ENCODE peak calls at places on chromosomes 12 and 14, in four cellular contexts. O is CD4-positive, alpha-beta memory T cell; H is coronary artery; D is ascending aorta. V is an unnamed sample.

GRCh38 chr12:122996621-122997342 is 16.3 kb downstream of the ARL6IP4 start:
- DNase-seq in O (no peak), D (no peak), H (no peak), V (no peak)

GRCh38 chr14:56290195-56290594 is 172.0 kb downstream of the PELI2 start:
- DNase-seq in O (no peak), H (no peak), D (no peak), V (no peak)

GRCh38 chr14:85415015-85415712 is 114.8 kb upstream of the FLRT2 start:
- DNase-seq in O (no peak), D (no peak), H (no peak), V (peak; percentile 92)

GRCh38 chr12:85697003-85697402 is 139.2 kb downstream of the RASSF9 start:
- DNase-seq in H (no peak), O (no peak), D (no peak), V (no peak)

GRCh38 chr14:52840916-52841315 is 49.5 kb upstream of the GNPNAT1 start:
- DNase-seq in O (no peak), D (no peak), H (no peak), V (peak; percentile 69)

GRCh38 chr14:82999802-83000201 is 1466.1 kb upstream of the SEL1L start:
- DNase-seq in O (no peak), D (no peak), H (no peak), V (no peak)

GRCh38 chr12:110689601-110690430 is 901 bp upstream of the HVCN1 start:
- DNase-seq in H (no peak), D (no peak), O (peak; percentile 43), V (peak; percentile 12)

GRCh38 chr12:132479938-132480619 is 9.9 kb upstream of the FBRSL1 start:
- DNase-seq in O (no peak), D (no peak), H (no peak), V (no peak)

GRCh38 chr14:76719664-76720063 is 41.6 kb upstream of the VASH1 start:
- DNase-seq in H (no peak), O (no peak), D (no peak), V (no peak)

GRCh38 chr12:123233505-123234299 is 466 bp downstream of the MTRFR start:
- DNase-seq in D (no peak), H (no peak), O (no peak), V (no peak)

GRCh38 chr12:113278631-113279030 is 56.3 kb downstream of the SLC8B1 start:
- DNase-seq in H (no peak), D (no peak), O (no peak), V (no peak)

GRCh38 chr12:113797535-113797868 is 168.6 kb downstream of the RBM19 start:
- DNase-seq in H (no peak), O (no peak), D (no peak), V (no peak)

GRCh38 chr14:95597784-95598204 is 62.9 kb downstream of the GLRX5 start:
- DNase-seq in D (no peak), H (no peak), O (no peak), V (peak; percentile 19)

GRCh38 chr14:74868739-74869138 is 7.2 kb downstream of the PROX2 start:
- DNase-seq in H (no peak), O (no peak), D (no peak), V (no peak)

GRCh38 chr12:63876980-63877379 is 32.5 kb downstream of the SRGAP1 start:
- DNase-seq in O (no peak), H (no peak), D (no peak), V (no peak)

GRCh38 chr14:21042918-21043317 is 756 bp downstream of the RNASE7 start:
- DNase-seq in D (no peak), O (no peak), H (no peak), V (peak; percentile 25)

GRCh38 chr14:78747809-78748208 is 577.6 kb downstream of the NRXN3 start:
- DNase-seq in O (no peak), D (no peak), H (no peak), V (no peak)

GRCh38 chr12:47979686-47980085 is 16.3 kb downstream of the TMEM106C start:
- DNase-seq in D (no peak), H (no peak), O (no peak), V (no peak)

GRCh38 chr12:27869567-27869966 is 89.5 kb upstream of the MANSC4 start:
- DNase-seq in D (no peak), O (no peak), H (no peak), V (peak; percentile 22)

GRCh38 chr14:27338012-27338411 is 740.2 kb upstream of the NOVA1 start:
- DNase-seq in D (no peak), H (no peak), O (no peak), V (no peak)

GRCh38 chr12:75666980-75667359 is 155.6 kb upstream of the KRR1 start:
- DNase-seq in O (no peak), H (no peak), D (no peak), V (peak; percentile 73)

GRCh38 chr12:21526053-21526452 is at the start of gene SPX:
- DNase-seq in D (no peak), O (no peak), H (no peak), V (peak; percentile 11)

GRCh38 chr12:42458575-42458974 is 131.0 kb downstream of the PRICKLE1 start:
- DNase-seq in H (no peak), D (no peak), O (no peak), V (no peak)

GRCh38 chr14:102785598-102785963 is 8.3 kb downstream of the TRAF3 start:
- DNase-seq in H (no peak), O (no peak), D (no peak), V (no peak)

GRCh38 chr12:78057075-78057474 is 226.4 kb downstream of the NAV3 start:
- DNase-seq in O (no peak), D (no peak), H (no peak), V (no peak)

GRCh38 chr14:63896278-63896720 is 43.5 kb downstream of the SYNE2 start:
- DNase-seq in O (no peak), D (peak; percentile 85), H (peak; percentile 81), V (peak; percentile 84)

GRCh38 chr14:93274055-93274806 is 58.6 kb downstream of the BTBD7 start:
- DNase-seq in D (no peak), O (no peak), H (no peak), V (no peak)

GRCh38 chr12:10194160-10194559 is 15.3 kb downstream of the TMEM52B start:
- DNase-seq in D (no peak), O (no peak), H (no peak), V (peak; percentile 26)

GRCh38 chr14:71206766-71207371 is 299.6 kb downstream of the PCNX1 start:
- DNase-seq in H (peak; percentile 84), O (no peak), D (peak; percentile 83), V (peak; percentile 90)

GRCh38 chr14:74502236-74503019 is 8.9 kb downstream of the ISCA2 start:
- DNase-seq in O (no peak), D (peak; percentile 61), H (no peak), V (peak; percentile 35)

GRCh38 chr12:74317078-74317581 is 220.5 kb upstream of the ATXN7L3B start:
- DNase-seq in H (no peak), O (no peak), D (no peak), V (no peak)

GRCh38 chr12:116544656-116545055 is 14.5 kb upstream of the MAP1LC3B2 start:
- DNase-seq in D (no peak), H (no peak), O (no peak), V (peak; percentile 61)

GRCh38 chr12:39572551-39572950 is 47.1 kb downstream of the ABCD2 start:
- DNase-seq in H (no peak), D (no peak), O (no peak), V (no peak)

GRCh38 chr14:89549381-89550102 is 132.5 kb upstream of the FOXN3 start:
- DNase-seq in O (no peak), D (no peak), H (no peak), V (peak; percentile 16)

GRCh38 chr12:11813422-11813813 is 163.9 kb downstream of the ETV6 start:
- DNase-seq in O (no peak), D (no peak), H (no peak), V (peak; percentile 9)

GRCh38 chr12:11812558-11813421 is 163.3 kb downstream of the ETV6 start:
- DNase-seq in H (no peak), O (peak; percentile 30), D (no peak), V (peak; percentile 31)

GRCh38 chr12:11814362-11814761 is 164.9 kb downstream of the ETV6 start:
- DNase-seq in H (no peak), D (no peak), O (no peak), V (peak; percentile 75)

GRCh38 chr12:11819643-11820042 is 170.2 kb downstream of the ETV6 start:
- DNase-seq in H (no peak), D (no peak), O (no peak), V (no peak)

DNA sequence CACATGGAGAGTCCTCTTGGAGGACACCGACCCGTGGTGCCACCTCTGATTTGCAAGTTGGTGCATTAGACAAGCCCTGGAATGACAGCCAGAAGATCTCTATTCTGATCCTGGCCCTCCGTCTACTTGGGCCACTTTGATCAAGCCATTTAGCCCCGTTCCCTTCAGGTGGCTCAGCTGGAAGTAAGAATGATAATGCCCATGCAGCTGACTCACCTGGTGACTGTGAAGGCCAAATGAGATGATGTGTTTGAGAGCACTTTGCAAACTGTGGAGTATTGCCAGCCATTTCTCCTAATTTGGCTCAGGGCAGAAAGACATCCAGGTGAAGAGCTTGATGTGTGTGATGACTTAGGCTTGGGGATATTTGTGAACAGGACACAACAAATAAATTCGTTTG is 165.9 kb downstream of the ETV6 start:
- DNase-seq in D (no peak), H (no peak), O (no peak), V (no peak)
- H3K4me3 ChIP-seq in D (no peak overlapping the region), H (no peak overlapping the region), O (no peak overlapping the region), V (no peak overlapping the region)

GRCh38 chr12:65881965-65882413 is 57.7 kb downstream of the HMGA2 start:
- DNase-seq in D (peak; percentile 85), H (peak; percentile 83), O (no peak), V (peak; percentile 80)
- H3K4me3 ChIP-seq in D (peak overlapping the region; percentile 51), H (peak overlapping the region; percentile 66), O (no peak overlapping the region), V (peak overlapping the region; percentile 60)

GRCh38 chr12:95181103-95181502 is 36.2 kb downstream of the FGD6 start:
- DNase-seq in H (no peak), O (no peak), D (no peak), V (no peak)
- H3K4me3 ChIP-seq in H (no peak overlapping the region), O (no peak overlapping the region), D (no peak overlapping the region), V (no peak overlapping the region)

GRCh38 chr12:1272132-1272531 is 281.1 kb downstream of the ERC1 start:
- DNase-seq in H (no peak), O (no peak), D (no peak), V (no peak)

GRCh38 chr12:1277905-1278304 is 286.9 kb downstream of the ERC1 start:
- DNase-seq in D (no peak), O (peak; percentile 34), H (no peak), V (no peak)

GRCh38 chr12:1279050-1279449 is 288.0 kb downstream of the ERC1 start:
- DNase-seq in H (no peak), D (no peak), O (no peak), V (no peak)

GRCh38 chr12:1273051-1273450 is 282.0 kb downstream of the ERC1 start:
- DNase-seq in O (no peak), D (no peak), H (no peak), V (peak; percentile 27)
- H3K4me3 ChIP-seq in O (no peak overlapping the region), D (no peak overlapping the region), H (no peak overlapping the region), V (no peak overlapping the region)

V was measured in AG10803.